ENCODE peak calls at places on chromosome 14, in ten cellular contexts. X is body of pancreas; N is cardiac muscle cell; E is stimulated activated CD4-positive, alpha-beta T cell treated with anti-CD3 and anti-CD28 coated beads, Interleukin-1b, Interleukin-23, amount 100 ng/mL, for 48 hours; R is IMR-90; S is left colon; H is naive thymus-derived CD8-positive, alpha-beta T cell; F is iPS-NIHi11; M is NCI-H460; I is GM04504. C is an unnamed sample.

GRCh38 chr14:22689186-22689585 is 45.0 kb upstream of the OR6J1 start:
- DNase-seq in X (no peak), N (peak; percentile 90), E (peak; percentile 49), R (peak; percentile 92), S (no peak), H (no peak), F (no peak), M (no peak), I (peak; percentile 56), C (peak; percentile 91)

GRCh38 chr14:38211258-38211735 is 3.6 kb downstream of the SSTR1 start:
- DNase-seq in X (no peak), N (peak; percentile 8), E (no peak), R (no peak), S (peak; percentile 6), H (no peak), F (no peak), M (no peak), I (no peak), C (no peak)

GRCh38 chr14:103707329-103708263 is 7.7 kb downstream of the XRCC3 start:
- DNase-seq in X (no peak), N (no peak), E (no peak), R (no peak), S (no peak), H (no peak), F (no peak), M (no peak), I (no peak), C (no peak)

GRCh38 chr14:102939820-102940561 is 17.5 kb downstream of the AMN start:
- DNase-seq in X (no peak), N (no peak), E (no peak), R (no peak), S (peak; percentile 74), H (no peak), F (no peak), M (no peak), I (no peak), C (no peak)

GRCh38 chr14:59511916-59512530 is 27.7 kb downstream of the JKAMP start:
- DNase-seq in X (peak; percentile 12), N (peak; percentile 15), E (no peak), R (no peak), S (no peak), H (no peak), F (peak; percentile 78), M (no peak), I (no peak), C (no peak)

GRCh38 chr14:30553311-30553989 is 5.5 kb upstream of the G2E3 start:
- DNase-seq in X (no peak), N (peak; percentile 32), E (peak; percentile 25), R (peak; percentile 78), S (no peak), H (no peak), F (no peak), M (no peak), I (peak; percentile 17), C (no peak)

GRCh38 chr14:22532345-22533056 is 56.5 kb downstream of the DAD1 start:
- DNase-seq in X (no peak), N (peak; percentile 71), E (no peak), R (peak; percentile 49), S (no peak), H (no peak), F (no peak), M (no peak), I (no peak), C (no peak)

GRCh38 chr14:100782516-100783320 is 43.2 kb upstream of the MEG3 start:
- DNase-seq in X (peak; percentile 13), N (no peak), E (no peak), R (no peak), S (no peak), H (no peak), F (no peak), M (no peak), I (no peak), C (peak; percentile 39)

GRCh38 chr14:101980700-101981099 is 16.3 kb downstream of the DYNC1H1 start:
- DNase-seq in X (peak; percentile 51), N (peak; percentile 98), E (peak; percentile 22), R (peak; percentile 99), S (no peak), H (no peak), F (peak; percentile 25), M (peak; percentile 58), I (peak; percentile 97), C (peak; percentile 35)

GRCh38 chr14:82270286-82270685 is 736.6 kb upstream of the SEL1L start:
- DNase-seq in X (no peak), N (no peak), E (no peak), R (no peak), S (no peak), H (no peak), F (no peak), M (no peak), I (no peak), C (no peak)

GRCh38 chr14:74591394-74591793 is 20.6 kb downstream of the LTBP2 start:
- DNase-seq in X (no peak), N (no peak), E (no peak), R (no peak), S (no peak), H (no peak), F (no peak), M (no peak), I (no peak), C (no peak)

GRCh38 chr14:53152627-53152908 is 555 bp downstream of the DDHD1 start:
- DNase-seq in X (no peak), N (no peak), E (no peak), R (no peak), S (no peak), H (no peak), F (no peak), M (no peak), I (peak; percentile 7), C (no peak)

GRCh38 chr14:81161749-81162148 is 59.0 kb downstream of the GTF2A1 start:
- DNase-seq in X (no peak), N (no peak), E (no peak), R (no peak), S (no peak), H (no peak), F (no peak), M (no peak), I (no peak), C (no peak)

GRCh38 chr14:89625988-89626806 is 209.2 kb upstream of the FOXN3 start:
- DNase-seq in X (no peak), N (no peak), E (peak; percentile 51), R (no peak), S (no peak), H (no peak), F (no peak), M (no peak), I (no peak), C (no peak)

GRCh38 chr14:20866963-20867362 is 24.2 kb upstream of the RNASE3 start:
- DNase-seq in X (peak; percentile 40), N (peak; percentile 43), E (no peak), R (no peak), S (no peak), H (no peak), F (peak; percentile 17), M (no peak), I (no peak), C (no peak)

GRCh38 chr14:92473261-92473946 is 40.2 kb upstream of the RIN3 start:
- DNase-seq in X (peak; percentile 39), N (peak; percentile 51), E (no peak), R (peak; percentile 75), S (no peak), H (no peak), F (peak; percentile 2), M (no peak), I (peak; percentile 86), C (peak; percentile 72)

GRCh38 chr14:22614240-22614799 is 16.2 kb downstream of the ABHD4 start:
- DNase-seq in X (peak; percentile 44), N (peak; percentile 83), E (no peak), R (peak; percentile 98), S (no peak), H (no peak), F (peak; percentile 62), M (peak; percentile 59), I (peak; percentile 96), C (peak; percentile 83)

GRCh38 chr14:62076825-62077660 is 314.8 kb downstream of the SNAPC1 start:
- DNase-seq in X (no peak), N (no peak), E (no peak), R (no peak), S (no peak), H (no peak), F (no peak), M (no peak), I (no peak), C (no peak)

GRCh38 chr14:36618641-36619040 is 36.2 kb upstream of the NKX2-8 start:
- DNase-seq in X (no peak), N (no peak), E (no peak), R (no peak), S (no peak), H (no peak), F (no peak), M (no peak), I (no peak), C (no peak)

GRCh38 chr14:64951724-64952123 is 9.2 kb upstream of the GPX2 start:
- DNase-seq in X (no peak), N (no peak), E (no peak), R (no peak), S (no peak), H (no peak), F (no peak), M (no peak), I (no peak), C (no peak)

GRCh38 chr14:55052259-55052930 is 948 bp downstream of the MAPK1IP1L start:
- DNase-seq in X (no peak), N (peak; percentile 54), E (no peak), R (peak; percentile 31), S (no peak), H (no peak), F (no peak), M (no peak), I (no peak), C (no peak)

GRCh38 chr14:28488658-28489057 is 277.9 kb upstream of the FOXG1 start:
- DNase-seq in X (no peak), N (peak; percentile 4), E (no peak), R (no peak), S (no peak), H (no peak), F (no peak), M (no peak), I (no peak), C (no peak)

GRCh38 chr14:76762617-76763361 is 1.5 kb downstream of the VASH1 start:
- DNase-seq in X (no peak), N (no peak), E (no peak), R (no peak), S (no peak), H (no peak), F (no peak), M (no peak), I (no peak), C (no peak)

GRCh38 chr14:65180725-65181025 is 78.4 kb upstream of the MAX start:
- DNase-seq in X (no peak), N (no peak), E (no peak), R (no peak), S (no peak), H (no peak), F (no peak), M (no peak), I (no peak), C (no peak)

GRCh38 chr14:104881369-104881979 is 16.4 kb downstream of the CEP170B start:
- DNase-seq in X (peak; percentile 31), N (no peak), E (no peak), R (no peak), S (peak; percentile 10), H (no peak), F (peak; percentile 10), M (no peak), I (no peak), C (no peak)

GRCh38 chr14:73424453-73424852 is 33.9 kb downstream of the NUMB start:
- DNase-seq in X (no peak), N (peak; percentile 9), E (no peak), R (peak; percentile 36), S (no peak), H (no peak), F (no peak), M (no peak), I (no peak), C (no peak)

GRCh38 chr14:101134161-101134631 is 230.7 kb upstream of the RTL1 start:
- DNase-seq in X (no peak), N (no peak), E (no peak), R (no peak), S (no peak), H (no peak), F (no peak), M (no peak), I (no peak), C (no peak)

GRCh38 chr14:32307881-32308582 is 21.1 kb upstream of the AKAP6 start:
- DNase-seq in X (peak; percentile 39), N (no peak), E (no peak), R (no peak), S (peak; percentile 57), H (no peak), F (no peak), M (no peak), I (no peak), C (peak; percentile 77)

C was measured in HepG2.